ENCODE peak calls at places on chromosomes 11 and 22, in seven cellular contexts. Q is activated CD8-positive, alpha-beta memory T cell treated with anti-CD3 and anti-CD28 coated beads for 24 hours; I is GM12892; N is ELF-1; V is fibroblast of the aortic adventitia; J is stimulated activated CD8-positive, alpha-beta memory T cell treated with anti-CD3 and anti-CD28 coated beads, Interleukin-15, amount 100 ng/mL, for 24 hours; B is nephron progenitor cell. P is an unnamed sample.

GRCh38 chr22:37884420-37884819 is 21.7 kb upstream of the MICALL1 start:
- DNase-seq in Q (no peak), I (no peak), N (no peak), V (peak), J (no peak), B (no peak), P (no peak)

GRCh38 chr11:7512525-7513209 is 1.1 kb upstream of the PPFIBP2 start:
- DNase-seq in Q (peak), I (peak), N (no peak), V (peak), J (no peak), B (peak), P (no peak)

GRCh38 chr11:74710291-74710938 is 20.8 kb downstream of the CHRDL2 start:
- DNase-seq in Q (no peak), I (no peak), N (peak), V (peak), J (no peak), B (no peak), P (no peak)

GRCh38 chr11:97279341-97279740 is 889.5 kb downstream of the JRKL start:
- DNase-seq in Q (no peak), I (no peak), N (no peak), V (no peak), J (no peak), B (no peak), P (no peak)

GRCh38 chr11:108559340-108559739 is 34.2 kb downstream of the EXPH5 start:
- DNase-seq in Q (no peak), I (no peak), N (no peak), V (peak), J (no peak), B (no peak), P (no peak)

GRCh38 chr11:122317337-122317736 is 201.3 kb upstream of the BLID start:
- DNase-seq in Q (no peak), I (no peak), N (no peak), V (peak), J (no peak), B (no peak), P (no peak)

GRCh38 chr11:92714111-92714510 is 255.3 kb upstream of the MTNR1B start:
- DNase-seq in Q (no peak), I (no peak), N (no peak), V (no peak), J (no peak), B (no peak), P (no peak)

GRCh38 chr11:68122936-68123539 is 1.9 kb upstream of the CHKA start:
- DNase-seq in Q (no peak), I (no peak), N (peak), V (no peak), J (no peak), B (no peak), P (no peak)

GRCh38 chr11:118091690-118092089 is 4.9 kb upstream of the SMIM35 start:
- DNase-seq in Q (no peak), I (no peak), N (no peak), V (no peak), J (no peak), B (no peak), P (no peak)

GRCh38 chr11:2517386-2518064 is 72.7 kb downstream of the KCNQ1 start:
- DNase-seq in Q (no peak), I (no peak), N (no peak), V (no peak), J (no peak), B (no peak), P (peak)

GRCh38 chr22:37280718-37281117 is 1.6 kb upstream of the CYTH4 start:
- DNase-seq in Q (no peak), I (no peak), N (no peak), V (no peak), J (no peak), B (no peak), P (no peak)

GRCh38 chr11:46590740-46591606 is 2.9 kb downstream of the AMBRA1 start:
- DNase-seq in Q (no peak), I (no peak), N (no peak), V (no peak), J (no peak), B (no peak), P (no peak)